ENCODE peak calls at places on chromosomes 2 and 18, in five cellular contexts. N is stomach, V is foreskin fibroblast, W is A549, M is coronary artery. P is an unnamed sample.

GRCh38 chr2:231676243-231676642 is 32.1 kb upstream of the PTMA start:
- DNase-seq in N (no peak), V (no peak), W (no peak), M (no peak), P (no peak)

GRCh38 chr2:88829607-88830463 is 138.4 kb downstream of the RPIA start:
- DNase-seq in N (no peak), V (no peak), W (no peak), M (no peak), P (no peak)

GRCh38 chr2:197236159-197236558 is 74.4 kb downstream of the ANKRD44 start:
- DNase-seq in N (no peak), V (no peak), W (no peak), M (no peak), P (no peak)

GRCh38 chr2:121200419-121201315 is 84.3 kb downstream of the TFCP2L1 start:
- DNase-seq in N (no peak), V (no peak), W (no peak), M (no peak), P (no peak)

GRCh38 chr2:224807153-224807964 is 91.2 kb upstream of the CCDC195 start:
- DNase-seq in N (no peak), V (no peak), W (peak), M (no peak), P (no peak)

GRCh38 chr18:3665187-3665586 is 215.2 kb downstream of the TGIF1 start:
- DNase-seq in N (no peak), V (no peak), W (no peak), M (no peak), P (no peak)

GRCh38 chr2:27989149-27989548 is 98.6 kb downstream of the BABAM2 start:
- DNase-seq in N (no peak), V (no peak), W (peak), M (no peak), P (no peak)

GRCh38 chr18:11320981-11321380 is 171.6 kb upstream of the PIEZO2 start:
- DNase-seq in N (no peak), V (peak), W (no peak), M (no peak), P (no peak)

GRCh38 chr2:73938761-73939352 is 12.2 kb downstream of the DGUOK start:
- DNase-seq in N (no peak), V (peak), W (no peak), M (no peak), P (peak)

GRCh38 chr2:163554864-163555263 is 180.9 kb downstream of the FIGN start:
- DNase-seq in N (no peak), V (no peak), W (no peak), M (no peak), P (no peak)

GRCh38 chr2:238151205-238151604 is 7.6 kb upstream of the ERFE start:
- DNase-seq in N (no peak), V (no peak), W (no peak), M (no peak), P (no peak)

GRCh38 chr2:138516030-138516704 is 14.6 kb downstream of the SPOPL start:
- DNase-seq in N (no peak), V (no peak), W (peak), M (no peak), P (no peak)

GRCh38 chr2:95077521-95077807 is 44.1 kb downstream of the MRPS5 start:
- DNase-seq in N (no peak), V (no peak), W (peak), M (no peak), P (no peak)

GRCh38 chr18:34224423-34225217 is at the start of gene NOL4:
- DNase-seq in N (peak), V (no peak), W (peak), M (no peak), P (no peak)

GRCh38 chr2:86791574-86791973 is 861 bp upstream of the CD8A start:
- DNase-seq in N (no peak), V (no peak), W (no peak), M (no peak), P (no peak)
- H3K4me3 ChIP-seq in N (peak), V (no peak), W (no peak), M (no peak), P (no peak)

GRCh38 chr2:186903183-186903582 is 54.2 kb upstream of the ZSWIM2 start:
- DNase-seq in N (no peak), V (no peak), W (no peak), M (no peak), P (no peak)
- TF ChIP-seq CTCF in N (no peak), V (peak), W (peak), M (peak), P (peak)

GRCh38 chr2:60629801-60630385 is 76.4 kb upstream of the BCL11A start:
- DNase-seq in N (no peak), V (no peak), W (no peak), M (no peak), P (no peak)
- H3K4me3 ChIP-seq in N (no peak), V (no peak), W (no peak), M (no peak), P (no peak)

GRCh38 chr2:144162652-144163051 is 357.3 kb downstream of the ZEB2 start:
- DNase-seq in N (peak), V (no peak), W (peak), M (no peak), P (no peak)
- TF ChIP-seq CTCF in N (no peak), V (no peak), W (peak), M (no peak), P (no peak)

DNA sequence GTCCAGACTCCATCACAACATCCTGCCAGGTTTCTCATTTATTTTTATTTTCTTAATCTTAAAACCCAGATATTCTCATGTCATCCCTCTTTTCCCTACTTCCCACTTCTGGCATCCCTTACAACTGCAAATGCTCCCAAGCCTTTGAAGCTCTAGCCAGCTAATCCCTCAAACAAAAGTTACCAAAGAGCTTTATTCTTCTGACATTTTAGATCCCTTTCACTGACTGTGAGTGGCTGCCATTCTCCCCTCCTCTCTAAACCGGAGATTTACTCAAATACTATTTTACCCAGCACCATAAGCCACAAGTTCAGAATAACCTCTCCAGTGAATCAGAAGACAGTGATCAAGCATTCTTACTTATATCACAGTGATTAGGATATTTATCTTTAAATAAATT is 569.0 kb upstream of the SYT4 start:
- DNase-seq in N (no peak), V (no peak), W (no peak), M (no peak), P (no peak)
- H3K4me3 ChIP-seq in N (no peak), V (no peak), W (no peak), M (no peak), P (no peak)

P was measured in AG04449.